ENCODE peak calls at places on chromosome 21, in seven cellular contexts. One of them, this sample, is unnamed.

GRCh38 chr21:32090961-32091360 is 187.9 kb downstream of the MIS18A start:
- DNase-seq in mucosa of descending colon: no peak
- DNase-seq in PC-3: no peak
- DNase-seq in upper lobe of right lung: no peak
- DNase-seq in fibroblast of lung: no peak
- DNase-seq in GM12864: no peak
- DNase-seq in GM12865: no peak
- DNase-seq in this sample: no peak

GRCh38 chr21:27813750-27814149 is 846.9 kb upstream of the ADAMTS5 start:
- DNase-seq in mucosa of descending colon: no peak
- DNase-seq in PC-3: no peak
- DNase-seq in upper lobe of right lung: no peak
- DNase-seq in fibroblast of lung: no peak
- DNase-seq in GM12864: no peak
- DNase-seq in GM12865: no peak
- DNase-seq in this sample: no peak

GRCh38 chr21:29196021-29196663 is 65.7 kb downstream of the MAP3K7CL start:
- DNase-seq in mucosa of descending colon: peak
- DNase-seq in PC-3: peak
- DNase-seq in upper lobe of right lung: no peak
- DNase-seq in fibroblast of lung: peak
- DNase-seq in GM12864: peak
- DNase-seq in GM12865: peak
- DNase-seq in this sample: peak

GRCh38 chr21:45990741-45991605 is 9.4 kb downstream of the COL6A1 start:
- DNase-seq in mucosa of descending colon: no peak
- DNase-seq in PC-3: no peak
- DNase-seq in upper lobe of right lung: peak
- DNase-seq in fibroblast of lung: no peak
- DNase-seq in GM12864: no peak
- DNase-seq in GM12865: no peak
- DNase-seq in this sample: peak

GRCh38 chr21:31110430-31110829 is 72.2 kb upstream of the KRTAP19-8 start:
- DNase-seq in mucosa of descending colon: no peak
- DNase-seq in PC-3: no peak
- DNase-seq in upper lobe of right lung: no peak
- DNase-seq in fibroblast of lung: no peak
- DNase-seq in GM12864: no peak
- DNase-seq in GM12865: no peak
- DNase-seq in this sample: no peak

GRCh38 chr21:42474043-42474831 is 21.8 kb downstream of the RSPH1 start:
- DNase-seq in mucosa of descending colon: peak
- DNase-seq in PC-3: peak
- DNase-seq in upper lobe of right lung: peak
- DNase-seq in fibroblast of lung: no peak
- DNase-seq in GM12864: no peak
- DNase-seq in GM12865: peak
- DNase-seq in this sample: peak

GRCh38 chr21:36698160-36699025 is 522 bp upstream of the SIM2 start:
- DNase-seq in mucosa of descending colon: no peak
- DNase-seq in PC-3: peak
- DNase-seq in upper lobe of right lung: peak
- DNase-seq in fibroblast of lung: no peak
- DNase-seq in GM12864: no peak
- DNase-seq in GM12865: no peak
- DNase-seq in this sample: no peak

GRCh38 chr21:16424331-16424749 is 694.6 kb downstream of the USP25 start:
- DNase-seq in mucosa of descending colon: no peak
- DNase-seq in PC-3: no peak
- DNase-seq in upper lobe of right lung: no peak
- DNase-seq in fibroblast of lung: peak
- DNase-seq in GM12864: no peak
- DNase-seq in GM12865: no peak
- DNase-seq in this sample: no peak

GRCh38 chr21:43188712-43189151 is 19.9 kb downstream of the CRYAA start:
- DNase-seq in mucosa of descending colon: no peak
- DNase-seq in PC-3: no peak
- DNase-seq in upper lobe of right lung: peak
- DNase-seq in fibroblast of lung: no peak
- DNase-seq in GM12864: no peak
- DNase-seq in GM12865: no peak
- DNase-seq in this sample: no peak

GRCh38 chr21:15768045-15768601 is 38.3 kb downstream of the USP25 start:
- DNase-seq in mucosa of descending colon: no peak
- DNase-seq in PC-3: peak
- DNase-seq in upper lobe of right lung: no peak
- DNase-seq in fibroblast of lung: no peak
- DNase-seq in GM12864: no peak
- DNase-seq in GM12865: no peak
- DNase-seq in this sample: no peak

GRCh38 chr21:37605006-37605405 is 238.4 kb downstream of the DYRK1A start:
- DNase-seq in mucosa of descending colon: no peak
- DNase-seq in PC-3: no peak
- DNase-seq in upper lobe of right lung: no peak
- DNase-seq in fibroblast of lung: no peak
- DNase-seq in GM12864: no peak
- DNase-seq in GM12865: no peak
- DNase-seq in this sample: no peak

GRCh38 chr21:37257526-37257966 is 9.6 kb downstream of the VPS26C start:
- DNase-seq in mucosa of descending colon: peak
- DNase-seq in PC-3: peak
- DNase-seq in upper lobe of right lung: peak
- DNase-seq in fibroblast of lung: peak
- DNase-seq in GM12864: peak
- DNase-seq in GM12865: no peak
- DNase-seq in this sample: no peak

GRCh38 chr21:38159355-38159754 is 97.4 kb upstream of the KCNJ15 start:
- DNase-seq in mucosa of descending colon: peak
- DNase-seq in PC-3: peak
- DNase-seq in upper lobe of right lung: peak
- DNase-seq in fibroblast of lung: peak
- DNase-seq in GM12864: peak
- DNase-seq in GM12865: peak
- DNase-seq in this sample: peak

GRCh38 chr21:26795866-26796329 is 49.3 kb downstream of the ADAMTS1 start:
- DNase-seq in mucosa of descending colon: peak
- DNase-seq in PC-3: peak
- DNase-seq in upper lobe of right lung: no peak
- DNase-seq in fibroblast of lung: peak
- DNase-seq in GM12864: no peak
- DNase-seq in GM12865: no peak
- DNase-seq in this sample: peak

GRCh38 chr21:31543191-31543590 is 116.3 kb upstream of the SOD1 start:
- DNase-seq in mucosa of descending colon: no peak
- DNase-seq in PC-3: no peak
- DNase-seq in upper lobe of right lung: no peak
- DNase-seq in fibroblast of lung: peak
- DNase-seq in GM12864: no peak
- DNase-seq in GM12865: no peak
- DNase-seq in this sample: no peak

GRCh38 chr21:31180256-31181088 is 142.2 kb upstream of the KRTAP19-8 start:
- DNase-seq in mucosa of descending colon: peak
- DNase-seq in PC-3: peak
- DNase-seq in upper lobe of right lung: no peak
- DNase-seq in fibroblast of lung: peak
- DNase-seq in GM12864: peak
- DNase-seq in GM12865: peak
- DNase-seq in this sample: no peak

GRCh38 chr21:42321231-42321630 is 6.0 kb upstream of the TFF3 start:
- DNase-seq in mucosa of descending colon: no peak
- DNase-seq in PC-3: no peak
- DNase-seq in upper lobe of right lung: no peak
- DNase-seq in fibroblast of lung: no peak
- DNase-seq in GM12864: no peak
- DNase-seq in GM12865: no peak
- DNase-seq in this sample: no peak

GRCh38 chr21:41620541-41620940 is 112.6 kb upstream of the TMPRSS2 start:
- DNase-seq in mucosa of descending colon: no peak
- DNase-seq in PC-3: no peak
- DNase-seq in upper lobe of right lung: peak
- DNase-seq in fibroblast of lung: no peak
- DNase-seq in GM12864: no peak
- DNase-seq in GM12865: no peak
- DNase-seq in this sample: no peak

GRCh38 chr21:35521293-35521692 is 472.2 kb upstream of the RUNX1 start:
- DNase-seq in mucosa of descending colon: no peak
- DNase-seq in PC-3: no peak
- DNase-seq in upper lobe of right lung: no peak
- DNase-seq in fibroblast of lung: no peak
- DNase-seq in GM12864: no peak
- DNase-seq in GM12865: no peak
- DNase-seq in this sample: no peak
- TF ChIP-seq CTCF in mucosa of descending colon: no peak
- TF ChIP-seq CTCF in PC-3: no peak
- TF ChIP-seq CTCF in upper lobe of right lung: no peak
- TF ChIP-seq CTCF in fibroblast of lung: no peak
- TF ChIP-seq CTCF in GM12864: no peak
- TF ChIP-seq CTCF in GM12865: no peak
- TF ChIP-seq CTCF in this sample: no peak

DNA sequence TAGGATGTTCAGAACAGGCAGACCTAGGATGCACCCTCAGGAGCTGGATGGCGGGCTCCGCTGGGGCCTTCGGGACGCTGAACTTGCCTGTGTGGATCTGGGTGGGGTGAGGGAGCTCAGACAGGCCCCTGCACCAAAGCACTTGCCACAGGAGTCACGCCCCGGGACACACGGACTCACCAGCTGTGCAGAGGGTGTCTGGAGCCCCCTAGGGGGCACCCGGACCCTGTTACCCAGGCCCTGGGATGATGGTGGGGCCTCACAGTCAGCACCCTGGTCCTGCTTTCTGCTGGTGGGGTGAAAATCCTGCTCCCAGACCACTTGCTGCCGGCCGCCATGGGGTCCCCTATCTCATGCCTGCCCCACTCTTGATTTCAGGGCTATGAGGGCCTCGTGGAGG is 10.8 kb downstream of the PFKL start:
- DNase-seq in mucosa of descending colon: no peak
- DNase-seq in PC-3: no peak
- DNase-seq in upper lobe of right lung: no peak
- DNase-seq in fibroblast of lung: no peak
- DNase-seq in GM12864: no peak
- DNase-seq in GM12865: no peak
- DNase-seq in this sample: no peak
- TF ChIP-seq CTCF in mucosa of descending colon: no peak
- TF ChIP-seq CTCF in PC-3: no peak
- TF ChIP-seq CTCF in upper lobe of right lung: no peak
- TF ChIP-seq CTCF in fibroblast of lung: no peak
- TF ChIP-seq CTCF in GM12864: peak
- TF ChIP-seq CTCF in GM12865: no peak
- TF ChIP-seq CTCF in this sample: no peak

GRCh38 chr21:35649186-35649585 is 411.1 kb downstream of the SETD4 start:
- DNase-seq in mucosa of descending colon: no peak
- DNase-seq in PC-3: peak
- DNase-seq in upper lobe of right lung: no peak
- DNase-seq in fibroblast of lung: peak
- DNase-seq in GM12864: no peak
- DNase-seq in GM12865: no peak
- DNase-seq in this sample: peak

GRCh38 chr21:35652196-35652595 is 408.1 kb downstream of the SETD4 start:
- DNase-seq in mucosa of descending colon: no peak
- DNase-seq in PC-3: no peak
- DNase-seq in upper lobe of right lung: no peak
- DNase-seq in fibroblast of lung: no peak
- DNase-seq in GM12864: no peak
- DNase-seq in GM12865: no peak
- DNase-seq in this sample: no peak

GRCh38 chr21:35646606-35647005 is 413.7 kb downstream of the SETD4 start:
- DNase-seq in mucosa of descending colon: no peak
- DNase-seq in PC-3: no peak
- DNase-seq in upper lobe of right lung: no peak
- DNase-seq in fibroblast of lung: no peak
- DNase-seq in GM12864: no peak
- DNase-seq in GM12865: no peak
- DNase-seq in this sample: peak

GRCh38 chr21:35651166-35651565 is 409.2 kb downstream of the SETD4 start:
- DNase-seq in mucosa of descending colon: no peak
- DNase-seq in PC-3: no peak
- DNase-seq in upper lobe of right lung: no peak
- DNase-seq in fibroblast of lung: no peak
- DNase-seq in GM12864: no peak
- DNase-seq in GM12865: no peak
- DNase-seq in this sample: no peak

GRCh38 chr21:35648512-35648911 is 411.8 kb downstream of the SETD4 start:
- DNase-seq in mucosa of descending colon: no peak
- DNase-seq in PC-3: peak
- DNase-seq in upper lobe of right lung: no peak
- DNase-seq in fibroblast of lung: no peak
- DNase-seq in GM12864: no peak
- DNase-seq in GM12865: peak
- DNase-seq in this sample: no peak
- TF ChIP-seq CTCF in mucosa of descending colon: no peak
- TF ChIP-seq CTCF in PC-3: peak
- TF ChIP-seq CTCF in upper lobe of right lung: no peak
- TF ChIP-seq CTCF in fibroblast of lung: no peak
- TF ChIP-seq CTCF in GM12864: no peak
- TF ChIP-seq CTCF in GM12865: no peak
- TF ChIP-seq CTCF in this sample: no peak

DNA sequence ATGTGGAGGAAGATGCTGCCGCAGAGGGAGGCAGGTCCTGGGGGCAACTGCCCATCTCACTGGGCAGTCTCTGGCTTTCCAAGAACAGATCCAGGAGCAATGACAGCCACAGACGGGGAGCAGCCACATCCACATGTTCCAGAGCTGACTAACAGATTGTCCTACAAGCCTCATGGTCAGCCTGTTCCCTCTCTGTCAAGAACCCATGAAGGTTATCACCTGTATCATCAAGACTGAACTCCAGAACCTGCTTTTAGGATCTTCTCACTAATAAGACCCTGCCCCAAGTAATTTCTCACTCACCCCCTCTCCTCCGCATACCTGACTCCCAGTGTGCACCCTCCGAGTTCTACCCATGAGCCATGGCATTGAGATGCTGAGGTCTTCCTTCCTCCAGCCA is 187.8 kb downstream of the RUNX1 start:
- DNase-seq in mucosa of descending colon: no peak
- DNase-seq in PC-3: no peak
- DNase-seq in upper lobe of right lung: no peak
- DNase-seq in fibroblast of lung: no peak
- DNase-seq in GM12864: no peak
- DNase-seq in GM12865: no peak
- DNase-seq in this sample: no peak
- TF ChIP-seq CTCF in mucosa of descending colon: no peak
- TF ChIP-seq CTCF in PC-3: no peak
- TF ChIP-seq CTCF in upper lobe of right lung: no peak
- TF ChIP-seq CTCF in fibroblast of lung: no peak
- TF ChIP-seq CTCF in GM12864: no peak
- TF ChIP-seq CTCF in GM12865: no peak
- TF ChIP-seq CTCF in this sample: no peak

GRCh38 chr21:39915881-39916280 is 48.6 kb downstream of the PCP4 start:
- DNase-seq in mucosa of descending colon: no peak
- DNase-seq in PC-3: no peak
- DNase-seq in upper lobe of right lung: no peak
- DNase-seq in fibroblast of lung: no peak
- DNase-seq in GM12864: no peak
- DNase-seq in GM12865: no peak
- DNase-seq in this sample: no peak
- TF ChIP-seq CTCF in mucosa of descending colon: no peak
- TF ChIP-seq CTCF in PC-3: no peak
- TF ChIP-seq CTCF in upper lobe of right lung: no peak
- TF ChIP-seq CTCF in fibroblast of lung: no peak
- TF ChIP-seq CTCF in GM12864: no peak
- TF ChIP-seq CTCF in GM12865: no peak
- TF ChIP-seq CTCF in this sample: no peak